ENCODE peak calls at places on chromosomes 1 and 21, in seven cellular contexts. One of them, this sample, is unnamed.

GRCh38 chr21:36725793-36726386 is 27.0 kb downstream of the SIM2 start:
- DNase-seq in HL-60: no peak
- DNase-seq in neural progenitor cell: no peak
- DNase-seq in ascending aorta: no peak
- DNase-seq in ovary: no peak
- DNase-seq in pancreas: no peak
- DNase-seq in heart right ventricle: no peak
- DNase-seq in this sample: no peak

GRCh38 chr1:157404063-157404501 is 148.2 kb downstream of the FCRL5 start:
- DNase-seq in neural progenitor cell: no peak
- DNase-seq in heart right ventricle: no peak
- DNase-seq in HL-60: peak; percentile 79
- DNase-seq in ovary: no peak
- DNase-seq in ascending aorta: no peak
- DNase-seq in pancreas: no peak
- DNase-seq in this sample: no peak

GRCh38 chr1:78464449-78464891 is 26.3 kb upstream of the PTGFR start:
- DNase-seq in ovary: no peak
- DNase-seq in neural progenitor cell: no peak
- DNase-seq in heart right ventricle: no peak
- DNase-seq in pancreas: no peak
- DNase-seq in HL-60: no peak
- DNase-seq in ascending aorta: no peak
- DNase-seq in this sample: no peak

GRCh38 chr1:165452336-165453130 is 7.6 kb upstream of the RXRG start:
- DNase-seq in ovary: no peak
- DNase-seq in neural progenitor cell: no peak
- DNase-seq in heart right ventricle: peak; percentile 26
- DNase-seq in HL-60: no peak
- DNase-seq in ascending aorta: no peak
- DNase-seq in pancreas: no peak
- DNase-seq in this sample: no peak

GRCh38 chr1:230176871-230177411 is 109.9 kb downstream of the GALNT2 start:
- DNase-seq in HL-60: peak; percentile 38
- DNase-seq in neural progenitor cell: peak; percentile 62
- DNase-seq in heart right ventricle: peak; percentile 72
- DNase-seq in ovary: peak; percentile 75
- DNase-seq in pancreas: peak; percentile 68
- DNase-seq in ascending aorta: no peak
- DNase-seq in this sample: peak; percentile 87

GRCh38 chr21:32569261-32570230 is 15.8 kb downstream of the TCP10L start:
- DNase-seq in heart right ventricle: peak; percentile 64
- DNase-seq in ovary: peak; percentile 71
- DNase-seq in neural progenitor cell: peak; percentile 90
- DNase-seq in HL-60: peak; percentile 87
- DNase-seq in pancreas: peak; percentile 64
- DNase-seq in ascending aorta: peak; percentile 29
- DNase-seq in this sample: peak; percentile 91

GRCh38 chr1:77655431-77655974 is 27.0 kb downstream of the ZZZ3 start:
- DNase-seq in pancreas: peak; percentile 15
- DNase-seq in neural progenitor cell: no peak
- DNase-seq in ovary: no peak
- DNase-seq in heart right ventricle: no peak
- DNase-seq in HL-60: no peak
- DNase-seq in ascending aorta: no peak
- DNase-seq in this sample: peak; percentile 62

GRCh38 chr1:212600980-212601379 is 7.6 kb upstream of the ATF3 start:
- DNase-seq in ascending aorta: no peak
- DNase-seq in neural progenitor cell: no peak
- DNase-seq in ovary: no peak
- DNase-seq in pancreas: no peak
- DNase-seq in HL-60: no peak
- DNase-seq in heart right ventricle: no peak
- DNase-seq in this sample: no peak

GRCh38 chr1:204077979-204078696 is 5.2 kb downstream of the SOX13 start:
- DNase-seq in ascending aorta: no peak
- DNase-seq in HL-60: no peak
- DNase-seq in heart right ventricle: no peak
- DNase-seq in pancreas: no peak
- DNase-seq in ovary: no peak
- DNase-seq in neural progenitor cell: peak; percentile 83
- DNase-seq in this sample: no peak

GRCh38 chr1:109395602-109396512 is 1.9 kb downstream of the SORT1 start:
- DNase-seq in neural progenitor cell: peak; percentile 27
- DNase-seq in ascending aorta: no peak
- DNase-seq in HL-60: peak; percentile 42
- DNase-seq in ovary: no peak
- DNase-seq in pancreas: no peak
- DNase-seq in heart right ventricle: no peak
- DNase-seq in this sample: no peak

GRCh38 chr1:9317591-9318331 is 25.1 kb downstream of the SPSB1 start:
- DNase-seq in heart right ventricle: no peak
- DNase-seq in HL-60: no peak
- DNase-seq in ovary: peak; percentile 74
- DNase-seq in neural progenitor cell: no peak
- DNase-seq in pancreas: no peak
- DNase-seq in ascending aorta: no peak
- DNase-seq in this sample: peak; percentile 63

GRCh38 chr1:58156124-58156468 is 390.4 kb downstream of the OMA1 start:
- DNase-seq in heart right ventricle: no peak
- DNase-seq in ovary: no peak
- DNase-seq in pancreas: no peak
- DNase-seq in ascending aorta: no peak
- DNase-seq in HL-60: no peak
- DNase-seq in neural progenitor cell: no peak
- DNase-seq in this sample: no peak

GRCh38 chr21:42737969-42738590 is 84.7 kb downstream of the PDE9A start:
- DNase-seq in ovary: peak; percentile 58
- DNase-seq in heart right ventricle: peak; percentile 50
- DNase-seq in neural progenitor cell: no peak
- DNase-seq in HL-60: peak; percentile 79
- DNase-seq in ascending aorta: no peak
- DNase-seq in pancreas: no peak
- DNase-seq in this sample: peak; percentile 43

GRCh38 chr1:37890378-37891014 is 31.1 kb upstream of the MTF1 start:
- DNase-seq in neural progenitor cell: peak; percentile 46
- DNase-seq in heart right ventricle: no peak
- DNase-seq in ascending aorta: no peak
- DNase-seq in ovary: no peak
- DNase-seq in pancreas: no peak
- DNase-seq in HL-60: peak; percentile 28
- DNase-seq in this sample: no peak

GRCh38 chr1:230292739-230293720 is 133.1 kb downstream of the PGBD5 start:
- DNase-seq in heart right ventricle: no peak
- DNase-seq in ovary: no peak
- DNase-seq in HL-60: no peak
- DNase-seq in ascending aorta: no peak
- DNase-seq in pancreas: no peak
- DNase-seq in neural progenitor cell: peak; percentile 36
- DNase-seq in this sample: no peak

GRCh38 chr1:160541622-160542302 is 18.7 kb upstream of the SLAMF6 start:
- DNase-seq in HL-60: no peak
- DNase-seq in ascending aorta: no peak
- DNase-seq in pancreas: no peak
- DNase-seq in neural progenitor cell: no peak
- DNase-seq in ovary: no peak
- DNase-seq in heart right ventricle: no peak
- DNase-seq in this sample: no peak

GRCh38 chr1:34918609-34919561 is 10.6 kb downstream of the DLGAP3 start:
- DNase-seq in heart right ventricle: peak; percentile 13
- DNase-seq in HL-60: peak; percentile 63
- DNase-seq in ascending aorta: no peak
- DNase-seq in ovary: no peak
- DNase-seq in pancreas: no peak
- DNase-seq in neural progenitor cell: peak; percentile 55
- DNase-seq in this sample: no peak

GRCh38 chr21:17257784-17258183 is 255.1 kb upstream of the CXADR start:
- DNase-seq in heart right ventricle: no peak
- DNase-seq in HL-60: no peak
- DNase-seq in pancreas: no peak
- DNase-seq in ovary: no peak
- DNase-seq in ascending aorta: no peak
- DNase-seq in neural progenitor cell: no peak
- DNase-seq in this sample: no peak

GRCh38 chr1:92186081-92186480 is 31.6 kb upstream of the C1orf146 start:
- DNase-seq in HL-60: no peak
- DNase-seq in neural progenitor cell: no peak
- DNase-seq in pancreas: no peak
- DNase-seq in ovary: no peak
- DNase-seq in ascending aorta: no peak
- DNase-seq in heart right ventricle: no peak
- DNase-seq in this sample: no peak

GRCh38 chr1:57741521-57741920 is 317.7 kb upstream of the DAB1 start:
- DNase-seq in pancreas: no peak
- DNase-seq in neural progenitor cell: no peak
- DNase-seq in ovary: no peak
- DNase-seq in ascending aorta: no peak
- DNase-seq in HL-60: no peak
- DNase-seq in heart right ventricle: no peak
- DNase-seq in this sample: no peak

GRCh38 chr1:11422701-11423100 is 56.3 kb upstream of the DISP3 start:
- DNase-seq in neural progenitor cell: no peak
- DNase-seq in ovary: no peak
- DNase-seq in HL-60: no peak
- DNase-seq in ascending aorta: no peak
- DNase-seq in heart right ventricle: no peak
- DNase-seq in pancreas: no peak
- DNase-seq in this sample: no peak
- H3K27me3 ChIP-seq in neural progenitor cell: no peaks in the 10 kb centered on the region
- H3K27me3 ChIP-seq in ovary: no peaks in the 10 kb centered on the region
- H3K27me3 ChIP-seq in HL-60: no peaks in the 10 kb centered on the region
- H3K27me3 ChIP-seq in ascending aorta: no peaks in the 10 kb centered on the region
- H3K27me3 ChIP-seq in heart right ventricle: no peaks in the 10 kb centered on the region
- H3K27me3 ChIP-seq in pancreas: no peaks in the 10 kb centered on the region
- H3K27me3 ChIP-seq in this sample: no peaks in the 10 kb centered on the region

DNA sequence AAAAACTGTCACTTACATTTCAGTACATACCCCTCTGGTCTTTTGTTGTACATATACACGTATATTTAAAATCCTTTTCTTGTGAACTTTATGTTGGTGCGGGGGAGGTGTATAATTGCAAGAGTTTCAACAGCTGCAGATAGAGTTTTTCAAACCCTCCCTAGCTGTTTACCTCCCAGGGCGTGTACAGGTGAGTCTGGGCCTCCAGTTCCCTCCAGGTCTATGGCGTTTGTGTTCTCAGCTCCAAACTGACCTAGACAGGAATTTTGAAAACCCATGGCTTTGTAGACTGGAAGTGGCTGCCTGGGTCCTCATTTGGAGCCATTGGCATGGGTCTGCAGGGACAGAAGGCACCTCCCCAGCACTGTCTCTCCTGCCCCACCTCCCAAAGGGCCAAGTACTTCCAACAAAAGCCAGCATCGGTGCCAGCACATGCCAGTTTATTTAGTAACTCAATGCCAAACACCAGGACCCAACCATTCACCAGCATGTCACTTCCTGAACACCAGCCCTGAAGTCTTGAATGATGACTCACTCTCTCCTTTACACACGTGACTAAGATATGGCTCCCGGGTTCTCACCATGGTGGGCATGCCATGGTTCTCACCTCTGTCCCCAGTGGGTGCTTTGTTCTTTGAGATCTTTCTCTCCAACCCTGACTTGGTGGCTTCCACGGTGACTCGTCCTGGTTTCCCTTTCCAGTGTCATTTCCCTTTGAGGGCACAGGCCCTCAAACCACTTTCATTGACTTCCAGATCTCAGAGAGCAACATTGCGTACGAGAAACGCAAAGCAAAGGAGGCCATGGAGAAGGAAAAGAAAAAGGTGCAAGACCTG is 57.3 kb upstream of the EFHD2 start:
- DNase-seq in pancreas: peak; percentile 70
- DNase-seq in ovary: no peak
- DNase-seq in HL-60: no peak
- DNase-seq in neural progenitor cell: no peak
- DNase-seq in heart right ventricle: no peak
- DNase-seq in ascending aorta: no peak
- DNase-seq in this sample: no peak
- H3K27ac ChIP-seq in pancreas: no peak overlapping the region
- H3K27ac ChIP-seq in ovary: no peak overlapping the region
- H3K27ac ChIP-seq in HL-60: no peak overlapping the region
- H3K27ac ChIP-seq in neural progenitor cell: no peak overlapping the region
- H3K27ac ChIP-seq in heart right ventricle: no peak overlapping the region
- H3K27ac ChIP-seq in ascending aorta: no peak overlapping the region
- H3K27ac ChIP-seq in this sample: no peak overlapping the region

GRCh38 chr1:200376521-200376920 is 33.3 kb downstream of the ZNF281 start:
- DNase-seq in HL-60: no peak
- DNase-seq in ascending aorta: no peak
- DNase-seq in ovary: no peak
- DNase-seq in heart right ventricle: no peak
- DNase-seq in pancreas: no peak
- DNase-seq in neural progenitor cell: no peak
- DNase-seq in this sample: no peak
- H3K27me3 ChIP-seq in HL-60: no peaks in the 10 kb centered on the region
- H3K27me3 ChIP-seq in ascending aorta: no peaks in the 10 kb centered on the region
- H3K27me3 ChIP-seq in ovary: no peaks in the 10 kb centered on the region
- H3K27me3 ChIP-seq in heart right ventricle: no peaks in the 10 kb centered on the region
- H3K27me3 ChIP-seq in pancreas: no peaks in the 10 kb centered on the region
- H3K27me3 ChIP-seq in neural progenitor cell: no peaks in the 10 kb centered on the region
- H3K27me3 ChIP-seq in this sample: no peaks in the 10 kb centered on the region

GRCh38 chr1:10635992-10636391 is 160.5 kb downstream of the CASZ1 start:
- DNase-seq in HL-60: no peak
- DNase-seq in neural progenitor cell: no peak
- DNase-seq in heart right ventricle: peak; percentile 43
- DNase-seq in ovary: no peak
- DNase-seq in pancreas: no peak
- DNase-seq in ascending aorta: peak; percentile 47
- DNase-seq in this sample: no peak

GRCh38 chr1:10634428-10635384 is 160.0 kb downstream of the PEX14 start:
- DNase-seq in HL-60: no peak
- DNase-seq in ovary: no peak
- DNase-seq in ascending aorta: peak; percentile 46
- DNase-seq in neural progenitor cell: no peak
- DNase-seq in heart right ventricle: peak; percentile 57
- DNase-seq in pancreas: no peak
- DNase-seq in this sample: no peak

GRCh38 chr1:10634075-10634427 is 159.3 kb downstream of the PEX14 start:
- DNase-seq in pancreas: no peak
- DNase-seq in ascending aorta: no peak
- DNase-seq in neural progenitor cell: no peak
- DNase-seq in ovary: no peak
- DNase-seq in heart right ventricle: no peak
- DNase-seq in HL-60: no peak
- DNase-seq in this sample: no peak

GRCh38 chr1:10637400-10637799 is 159.0 kb downstream of the CASZ1 start:
- DNase-seq in HL-60: no peak
- DNase-seq in neural progenitor cell: no peak
- DNase-seq in pancreas: no peak
- DNase-seq in ascending aorta: no peak
- DNase-seq in ovary: no peak
- DNase-seq in heart right ventricle: no peak
- DNase-seq in this sample: no peak

DNA sequence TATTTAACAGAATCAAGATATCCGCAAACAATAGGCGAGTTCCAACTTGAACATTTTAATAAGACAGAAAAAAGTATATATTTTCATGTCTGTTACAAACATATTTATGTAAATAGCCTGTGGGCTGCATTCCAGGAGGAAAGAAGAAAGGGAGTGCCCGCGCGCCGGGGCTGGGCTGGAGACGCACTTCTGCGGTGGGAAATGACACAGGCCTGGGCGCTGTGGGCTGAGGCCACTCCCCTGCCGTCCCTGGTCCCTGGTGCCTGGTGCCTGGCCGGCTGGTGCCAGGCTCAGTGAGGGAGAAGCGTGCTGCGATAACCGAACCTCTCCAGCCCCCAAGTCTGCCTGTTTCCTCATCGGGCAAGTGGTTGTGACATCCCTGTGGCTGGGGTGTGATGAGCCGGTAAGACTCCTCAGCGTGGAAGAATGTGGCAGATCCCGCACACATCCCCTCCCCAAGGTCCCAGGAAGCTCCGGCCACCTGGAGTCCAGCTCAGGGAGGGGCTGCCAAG is 160.7 kb downstream of the PEX14 start:
- DNase-seq in heart right ventricle: peak; percentile 37
- DNase-seq in ascending aorta: no peak
- DNase-seq in neural progenitor cell: no peak
- DNase-seq in pancreas: no peak
- DNase-seq in HL-60: peak; percentile 67
- DNase-seq in ovary: no peak
- DNase-seq in this sample: no peak
- H3K27ac ChIP-seq in heart right ventricle: peak overlapping the region; percentile 47
- H3K27ac ChIP-seq in ascending aorta: peak overlapping the region; percentile 99
- H3K27ac ChIP-seq in neural progenitor cell: no peak overlapping the region
- H3K27ac ChIP-seq in pancreas: no peak overlapping the region
- H3K27ac ChIP-seq in HL-60: no peak overlapping the region
- H3K27ac ChIP-seq in ovary: no peak overlapping the region
- H3K27ac ChIP-seq in this sample: no peak overlapping the region